ENCODE peak calls at places on chromosomes 13 and 19, in six cellular contexts. L, Y, K, Z, B and O are unnamed samples.

GRCh38 chr19:2344381-2344870 is 15.6 kb upstream of the TMPRSS9 start:
- DNase-seq in L (no peak), Y (no peak), K (no peak), Z (no peak), B (no peak), O (no peak)

GRCh38 chr13:101917475-101917810 is 465.0 kb downstream of the ITGBL1 start:
- DNase-seq in L (peak; percentile 61), Y (no peak), K (no peak), Z (no peak), B (no peak), O (no peak)

GRCh38 chr19:33426621-33427475 is 53.3 kb downstream of the CEBPG start:
- DNase-seq in L (no peak), Y (no peak), K (no peak), Z (no peak), B (no peak), O (peak; percentile 54)

GRCh38 chr19:4379383-4380253 is 20.7 kb downstream of the SH3GL1 start:
- DNase-seq in L (no peak), Y (no peak), K (no peak), Z (no peak), B (peak; percentile 63), O (no peak)

GRCh38 chr13:48000559-48001126 is 430 bp downstream of the SUCLA2 start:
- DNase-seq in L (peak; percentile 50), Y (no peak), K (no peak), Z (no peak), B (no peak), O (peak; percentile 51)

GRCh38 chr19:2039959-2040646 is 10.9 kb downstream of the MKNK2 start:
- DNase-seq in L (no peak), Y (no peak), K (no peak), Z (peak; percentile 36), B (no peak), O (no peak)

GRCh38 chr13:31044658-31045620 is 112.5 kb downstream of the TEX26 start:
- DNase-seq in L (no peak), Y (no peak), K (no peak), Z (no peak), B (no peak), O (no peak)

GRCh38 chr13:39777527-39778061 is 122.1 kb downstream of the COG6 start:
- DNase-seq in L (peak; percentile 39), Y (peak; percentile 97), K (no peak), Z (no peak), B (peak; percentile 87), O (no peak)

GRCh38 chr13:32254416-32254815 is 60.7 kb downstream of the ZAR1L start:
- DNase-seq in L (no peak), Y (no peak), K (no peak), Z (no peak), B (peak; percentile 20), O (no peak)

GRCh38 chr19:8576273-8576993 is 809 bp downstream of the MYO1F start:
- DNase-seq in L (no peak), Y (no peak), K (no peak), Z (no peak), B (no peak), O (no peak)

GRCh38 chr19:48461982-48462655 is 6.7 kb downstream of the KCNJ14 start:
- DNase-seq in L (peak; percentile 94), Y (no peak), K (no peak), Z (no peak), B (peak; percentile 20), O (no peak)

GRCh38 chr13:110327036-110327790 is 20.1 kb downstream of the COL4A2 start:
- DNase-seq in L (peak; percentile 90), Y (no peak), K (no peak), Z (no peak), B (no peak), O (no peak)

GRCh38 chr13:27962128-27962841 is 6.8 kb downstream of the CDX2 start:
- DNase-seq in L (peak; percentile 56), Y (no peak), K (no peak), Z (no peak), B (no peak), O (peak; percentile 25)

GRCh38 chr13:57878291-57878690 is 246.7 kb downstream of the PCDH17 start:
- DNase-seq in L (no peak), Y (no peak), K (no peak), Z (no peak), B (no peak), O (no peak)

GRCh38 chr13:99704390-99704789 is 203.1 kb downstream of the TM9SF2 start:
- DNase-seq in L (no peak), Y (no peak), K (no peak), Z (no peak), B (no peak), O (no peak)

GRCh38 chr13:96089749-96090239 is at the start of gene HS6ST3:
- DNase-seq in L (peak; percentile 75), Y (no peak), K (peak; percentile 39), Z (peak; percentile 10), B (peak; percentile 10), O (peak; percentile 65)

GRCh38 chr13:48377857-48378256 is 35.1 kb downstream of the LPAR6 start:
- DNase-seq in L (no peak), Y (no peak), K (no peak), Z (no peak), B (no peak), O (no peak)

GRCh38 chr13:33123066-33123940 is 107.1 kb downstream of the KL start:
- DNase-seq in L (peak; percentile 39), Y (peak; percentile 90), K (no peak), Z (no peak), B (peak; percentile 72), O (no peak)

GRCh38 chr13:48950507-48950886 is 25.2 kb upstream of the FNDC3A start:
- DNase-seq in L (no peak), Y (no peak), K (no peak), Z (no peak), B (peak; percentile 10), O (no peak)

GRCh38 chr13:50678464-50679162 is 164.9 kb downstream of the DLEU7 start:
- DNase-seq in L (no peak), Y (peak; percentile 83), K (no peak), Z (no peak), B (peak; percentile 70), O (no peak)

GRCh38 chr13:30477346-30478235 is 11.9 kb upstream of the HMGB1 start:
- DNase-seq in L (peak; percentile 79), Y (no peak), K (no peak), Z (no peak), B (no peak), O (no peak)

GRCh38 chr19:3366104-3366760 is at the start of gene NFIC:
- DNase-seq in L (peak; percentile 77), Y (peak; percentile 83), K (no peak), Z (peak; percentile 91), B (peak; percentile 94), O (no peak)

GRCh38 chr19:33300016-33300981 is 2.0 kb downstream of the CEBPA start:
- DNase-seq in L (no peak), Y (no peak), K (no peak), Z (no peak), B (peak; percentile 20), O (no peak)

GRCh38 chr19:9115307-9115813 is at the start of gene OR7G1:
- DNase-seq in L (no peak), Y (no peak), K (no peak), Z (no peak), B (no peak), O (no peak)

GRCh38 chr19:964761-965694 is 19.1 kb upstream of the WDR18 start:
- DNase-seq in L (peak; percentile 58), Y (peak; percentile 18), K (no peak), Z (no peak), B (no peak), O (no peak)

DNA sequence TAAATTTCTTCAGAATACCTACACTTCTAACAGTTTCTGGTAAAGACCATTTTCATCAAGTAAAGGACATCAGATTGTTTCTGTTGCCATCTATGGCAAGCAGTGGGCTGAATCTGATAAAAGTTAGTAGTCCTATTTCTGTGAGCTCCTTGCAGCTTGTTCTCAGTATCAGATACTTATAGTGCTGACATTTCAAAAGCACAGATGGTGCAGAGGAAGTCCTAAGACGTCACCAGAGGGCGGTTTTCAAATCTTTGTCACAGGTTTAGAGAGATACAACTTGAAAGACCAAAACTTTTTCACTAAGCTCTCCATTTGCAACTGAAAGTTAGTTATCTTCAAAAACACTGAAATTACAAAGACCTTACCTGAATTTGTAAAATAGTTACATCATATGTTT is 719.8 kb downstream of the SLITRK1 start:
- DNase-seq in L (peak; percentile 33), Y (no peak), K (no peak), Z (no peak), B (peak; percentile 32), O (no peak)
- TF ChIP-seq CTCF in L (no peak), Y (no peak), K (no peak), Z (no peak), B (no peak), O (no peak)

DNA sequence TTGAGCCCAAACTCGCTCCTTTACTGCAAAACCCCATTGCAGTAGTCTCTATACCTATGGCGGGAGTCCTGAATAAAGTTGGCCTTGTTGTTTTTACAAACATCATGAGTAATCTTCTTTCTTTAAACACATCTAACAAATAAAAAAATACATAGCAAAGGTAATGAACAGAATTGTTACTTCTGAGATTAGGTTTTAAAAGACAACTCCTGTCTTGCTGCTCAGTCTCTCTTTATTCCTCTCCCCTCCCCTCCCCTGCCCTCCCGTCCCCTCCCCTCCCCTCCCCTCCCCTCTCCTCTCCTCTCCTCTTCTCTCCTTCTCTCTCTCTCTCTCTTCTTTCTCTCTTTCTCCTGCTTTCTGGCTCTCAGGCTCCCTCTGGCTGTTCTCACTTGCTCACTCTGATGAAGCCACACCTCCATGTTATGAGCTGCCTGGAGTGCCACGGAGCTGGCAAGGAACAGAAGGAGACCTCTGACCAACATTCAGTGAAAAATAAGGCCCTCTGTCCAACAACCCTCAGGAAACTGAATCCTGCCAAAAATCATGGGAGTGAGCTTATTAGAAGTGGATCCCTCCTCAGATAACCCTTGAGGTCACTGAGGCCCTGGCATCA is 300.7 kb upstream of the MIR17HG start:
- DNase-seq in L (peak; percentile 12), Y (no peak), K (no peak), Z (no peak), B (no peak), O (no peak)
- TF ChIP-seq CTCF in L (no peak), Y (no peak), K (no peak), Z (no peak), B (no peak), O (no peak)

DNA sequence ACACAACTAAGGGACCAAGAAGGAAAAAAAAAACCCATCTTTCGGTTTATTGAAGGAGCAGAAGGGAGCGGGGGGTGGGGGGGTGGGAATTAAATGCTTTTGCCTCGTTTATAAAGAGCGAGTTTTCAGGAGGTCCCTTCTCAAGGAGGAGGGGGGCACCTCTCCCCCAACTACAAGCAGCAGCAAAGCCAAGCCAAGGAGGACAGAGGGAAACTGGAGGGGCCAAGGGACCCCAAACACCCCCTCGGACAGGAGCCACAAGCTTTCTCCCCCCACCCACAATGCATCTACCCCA is 2.4 kb downstream of the IRF2BP1 start:
- DNase-seq in L (no peak), Y (no peak), K (no peak), Z (no peak), B (no peak), O (no peak)
- TF ChIP-seq CTCF in L (no peak), Y (peak; percentile 72), K (peak; percentile 40), Z (no peak), B (no peak), O (peak; percentile 11)

GRCh38 chr13:79062291-79062690 is 343.8 kb downstream of the RBM26 start:
- DNase-seq in L (peak; percentile 46), Y (no peak), K (no peak), Z (no peak), B (no peak), O (no peak)

GRCh38 chr13:79060216-79060615 is 345.8 kb downstream of the RBM26 start:
- DNase-seq in L (peak; percentile 62), Y (no peak), K (no peak), Z (no peak), B (no peak), O (no peak)

GRCh38 chr13:79051472-79051871 is 354.6 kb downstream of the RBM26 start:
- DNase-seq in L (no peak), Y (no peak), K (no peak), Z (no peak), B (no peak), O (no peak)

GRCh38 chr13:79056706-79057105 is 349.3 kb downstream of the RBM26 start:
- DNase-seq in L (peak; percentile 12), Y (no peak), K (no peak), Z (no peak), B (no peak), O (no peak)
- TF ChIP-seq CTCF in L (peak; percentile 68), Y (no peak), K (peak; percentile 26), Z (no peak), B (no peak), O (peak; percentile 9)